ENCODE peak calls at places on chromosomes 4 and X, in six cellular contexts. S is GM23248, N is lower lobe of right lung, Y is H1, B is testis, J is Karpas-422. F is an unnamed sample.

GRCh38 chr4:168637872-168638756 is 141.3 kb downstream of the PALLD start:
- DNase-seq in S (peak; percentile 49), N (no peak), Y (no peak), B (no peak), J (no peak), F (no peak)

GRCh38 chr4:4989083-4989622 is 30.1 kb downstream of the CYTL1 start:
- DNase-seq in S (no peak), N (no peak), Y (no peak), B (no peak), J (no peak), F (no peak)

GRCh38 chr4:170805352-170805751 is 715.6 kb upstream of the AADAT start:
- DNase-seq in S (no peak), N (no peak), Y (no peak), B (peak; percentile 13), J (no peak), F (no peak)

GRCh38 chr4:11228575-11228974 is 200.1 kb downstream of the HS3ST1 start:
- DNase-seq in S (no peak), N (no peak), Y (no peak), B (no peak), J (no peak), F (no peak)

GRCh38 chrX:129472116-129472515 is 51.2 kb downstream of the SMARCA1 start:
- DNase-seq in S (peak; percentile 67), N (no peak), Y (no peak), B (no peak), J (no peak), F (no peak)

GRCh38 chrX:137052641-137053235 is 18.9 kb upstream of the GPR101 start:
- DNase-seq in S (peak; percentile 20), N (no peak), Y (no peak), B (no peak), J (no peak), F (no peak)

GRCh38 chr4:113561092-113561491 is 200.4 kb downstream of the CAMK2D start:
- DNase-seq in S (no peak), N (no peak), Y (no peak), B (no peak), J (no peak), F (no peak)

GRCh38 chr4:153616005-153616555 is 68.0 kb upstream of the TLR2 start:
- DNase-seq in S (no peak), N (no peak), Y (no peak), B (no peak), J (no peak), F (no peak)

GRCh38 chrX:134371133-134371532 is 88.8 kb upstream of the HPRT1 start:
- DNase-seq in S (no peak), N (no peak), Y (no peak), B (no peak), J (no peak), F (peak; percentile 49)

GRCh38 chrX:110317820-110318663 is at the start of gene AMMECR1:
- DNase-seq in S (peak; percentile 91), N (peak; percentile 86), Y (peak; percentile 67), B (peak; percentile 87), J (peak; percentile 92), F (peak; percentile 82)

GRCh38 chrX:145405012-145405411 is 157.7 kb downstream of the SPANXN1 start:
- DNase-seq in S (peak; percentile 21), N (no peak), Y (no peak), B (peak; percentile 40), J (peak; percentile 88), F (no peak)

GRCh38 chrX:125786306-125786705 is 379.8 kb downstream of the DCAF12L2 start:
- DNase-seq in S (no peak), N (no peak), Y (no peak), B (no peak), J (no peak), F (no peak)

GRCh38 chrX:41634284-41634683 is 54.5 kb upstream of the GPR34 start:
- DNase-seq in S (no peak), N (no peak), Y (no peak), B (no peak), J (no peak), F (no peak)

GRCh38 chrX:139211568-139212182 is 318.9 kb upstream of the F9 start:
- DNase-seq in S (no peak), N (no peak), Y (no peak), B (no peak), J (no peak), F (no peak)

GRCh38 chrX:3713225-3713936 is at the start of gene PRKX:
- DNase-seq in S (peak; percentile 65), N (peak; percentile 58), Y (peak; percentile 60), B (peak; percentile 63), J (peak; percentile 90), F (peak; percentile 65)

GRCh38 chrX:103687073-103687695 is 685 bp upstream of the MORF4L2 start:
- DNase-seq in S (peak; percentile 89), N (peak; percentile 92), Y (peak; percentile 60), B (peak; percentile 90), J (peak; percentile 86), F (peak; percentile 89)

GRCh38 chrX:72124540-72125201 is 7.0 kb downstream of the RTL5 start:
- DNase-seq in S (no peak), N (no peak), Y (no peak), B (no peak), J (no peak), F (no peak)

GRCh38 chrX:72125331-72126047 is 6.2 kb downstream of the RTL5 start:
- DNase-seq in S (no peak), N (no peak), Y (no peak), B (no peak), J (no peak), F (no peak)

GRCh38 chrX:72121381-72121780 is 10.3 kb downstream of the RTL5 start:
- DNase-seq in S (peak; percentile 81), N (peak; percentile 65), Y (no peak), B (peak; percentile 54), J (no peak), F (no peak)

GRCh38 chrX:72122621-72123275 is 9.0 kb downstream of the RTL5 start:
- DNase-seq in S (no peak), N (no peak), Y (no peak), B (no peak), J (no peak), F (no peak)

GRCh38 chrX:72123471-72124185 is 8.1 kb downstream of the RTL5 start:
- DNase-seq in S (peak; percentile 22), N (peak; percentile 68), Y (no peak), B (no peak), J (no peak), F (peak; percentile 61)
- H3K4me1 ChIP-seq in S (peaks cover 20% of the 10 kb centered on the region), N (peaks cover 58% of the 10 kb centered on the region), Y (peaks cover 6% of the 10 kb centered on the region), B (peaks cover 12% of the 10 kb centered on the region), J (no peaks in the 10 kb centered on the region), F (peaks cover 65% of the 10 kb centered on the region)

GRCh38 chr4:32002037-32002747 is 1282.0 kb downstream of the PCDH7 start:
- DNase-seq in S (no peak), N (no peak), Y (no peak), B (no peak), J (no peak), F (no peak)

GRCh38 chr4:31995943-31996901 is 1276.1 kb downstream of the PCDH7 start:
- DNase-seq in S (no peak), N (no peak), Y (no peak), B (peak; percentile 30), J (no peak), F (no peak)

GRCh38 chr4:32000846-32001488 is 1280.8 kb downstream of the PCDH7 start:
- DNase-seq in S (no peak), N (no peak), Y (no peak), B (no peak), J (no peak), F (no peak)

GRCh38 chr4:32003548-32003947 is 1283.4 kb downstream of the PCDH7 start:
- DNase-seq in S (no peak), N (no peak), Y (no peak), B (no peak), J (no peak), F (no peak)

GRCh38 chr4:31998807-31999206 is 1278.6 kb downstream of the PCDH7 start:
- DNase-seq in S (no peak), N (no peak), Y (no peak), B (no peak), J (no peak), F (no peak)
- H3K4me3 ChIP-seq in S (no peak overlapping the region), N (no peak overlapping the region), Y (no peak overlapping the region), B (no peak overlapping the region), J (no peak overlapping the region), F (no peak overlapping the region)

GRCh38 chr4:535181-535923 is 36.3 kb downstream of the PIGG start:
- DNase-seq in S (no peak), N (peak; percentile 35), Y (no peak), B (no peak), J (no peak), F (no peak)

GRCh38 chr4:537436-538264 is 38.4 kb downstream of the TMEM271 start:
- DNase-seq in S (no peak), N (peak; percentile 36), Y (no peak), B (no peak), J (no peak), F (no peak)

GRCh38 chr4:534576-535151 is 35.7 kb downstream of the PIGG start:
- DNase-seq in S (no peak), N (no peak), Y (no peak), B (no peak), J (no peak), F (no peak)

GRCh38 chr4:535924-536281 is 36.9 kb downstream of the PIGG start:
- DNase-seq in S (no peak), N (peak; percentile 17), Y (no peak), B (no peak), J (no peak), F (no peak)

GRCh38 chr4:536351-536972 is 37.5 kb downstream of the PIGG start:
- DNase-seq in S (no peak), N (peak; percentile 45), Y (no peak), B (no peak), J (no peak), F (no peak)
- H3K36me3 ChIP-seq in S (peaks cover 4% of the 10 kb centered on the region), N (peaks cover 77% of the 10 kb centered on the region), Y (no peaks in the 10 kb centered on the region), B (no peaks in the 10 kb centered on the region), J (peaks cover 41% of the 10 kb centered on the region), F (peaks cover 21% of the 10 kb centered on the region)

GRCh38 chrX:13697976-13698375 is 9.0 kb downstream of the RAB9A start:
- DNase-seq in S (no peak), N (no peak), Y (no peak), B (no peak), J (peak; percentile 54), F (no peak)

GRCh38 chrX:13702390-13702789 is 13.5 kb downstream of the RAB9A start:
- DNase-seq in S (no peak), N (no peak), Y (no peak), B (no peak), J (no peak), F (no peak)

GRCh38 chrX:13699183-13699826 is 10.4 kb downstream of the RAB9A start:
- DNase-seq in S (peak; percentile 74), N (no peak), Y (no peak), B (no peak), J (peak; percentile 55), F (no peak)

GRCh38 chrX:13698432-13698831 is 9.5 kb downstream of the RAB9A start:
- DNase-seq in S (no peak), N (no peak), Y (no peak), B (no peak), J (no peak), F (no peak)

DNA sequence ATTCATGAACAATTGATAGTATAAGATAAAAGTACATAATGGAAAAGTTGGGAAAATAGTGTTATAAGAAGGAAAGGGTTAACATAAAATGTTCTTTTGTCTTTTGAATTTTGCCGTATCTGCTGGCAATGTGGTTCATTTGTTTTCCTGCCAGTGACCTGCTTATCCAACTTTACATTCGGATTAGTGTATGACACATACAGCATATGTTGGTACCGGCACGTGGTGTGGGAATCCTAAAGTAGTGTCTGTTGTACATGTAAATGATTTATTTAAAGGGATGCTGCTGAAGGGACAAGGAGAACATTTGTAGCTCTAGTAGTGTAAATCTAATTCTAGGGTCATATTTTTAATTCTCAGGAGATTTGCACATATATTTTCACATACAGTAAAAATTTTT is 11.5 kb downstream of the RAB9A start:
- DNase-seq in S (no peak), N (no peak), Y (no peak), B (no peak), J (no peak), F (no peak)
- H3K4me1 ChIP-seq in S (peaks cover 34% of the 10 kb centered on the region), N (peaks cover 29% of the 10 kb centered on the region), Y (peaks cover 2% of the 10 kb centered on the region), B (no peaks in the 10 kb centered on the region), J (peaks cover 63% of the 10 kb centered on the region), F (no peaks in the 10 kb centered on the region)

GRCh38 chr4:120554086-120554485 is 368.4 kb downstream of the PRDM5 start:
- DNase-seq in S (no peak), N (no peak), Y (no peak), B (no peak), J (no peak), F (no peak)
- H3K4me3 ChIP-seq in S (no peak overlapping the region), N (no peak overlapping the region), Y (no peak overlapping the region), B (no peak overlapping the region), J (no peak overlapping the region), F (no peak overlapping the region)

F was measured in BE2C.